ENCODE peak calls at places on chromosomes 3 and 15, in nine cellular contexts. E is endodermal cell, N is stomach, T is left ventricle myocardium inferior, P is body of pancreas, L is transverse colon, K is uterus, A is psoas muscle, H is NT2/D1. J is an unnamed sample. For H3K36me3 and H3K27me3, the result is how much of the 10 kb centered on the place peaks cover.

GRCh38 chr15:28098360-28098765 is 752 bp downstream of the OCA2 start:
- DNase-seq in E (no peak), N (no peak), T (no peak), P (no peak), L (no peak), K (no peak), A (no peak), H (no peak), J (no peak)

GRCh38 chr3:187977659-187978058 is 176.3 kb upstream of the LPP start:
- DNase-seq in E (no peak), N (no peak), T (no peak), P (no peak), L (no peak), K (no peak), A (no peak), H (no peak), J (no peak)

GRCh38 chr15:35458176-35458856 is 87.6 kb downstream of the DPH6 start:
- DNase-seq in E (no peak), N (no peak), T (no peak), P (no peak), L (no peak), K (no peak), A (no peak), H (no peak), J (no peak)

GRCh38 chr3:9826815-9827574 is 16.8 kb downstream of the RPUSD3 start:
- DNase-seq in E (peak), N (no peak), T (no peak), P (peak), L (peak), K (no peak), A (no peak), H (peak), J (peak)

GRCh38 chr3:69306239-69307185 is 79.4 kb downstream of the FRMD4B start:
- DNase-seq in E (peak), N (peak), T (peak), P (peak), L (peak), K (peak), A (peak), H (peak), J (peak)

GRCh38 chr15:90588427-90588826 is 58.7 kb downstream of the CRTC3 start:
- DNase-seq in E (no peak), N (no peak), T (no peak), P (no peak), L (no peak), K (no peak), A (no peak), H (no peak), J (no peak)

GRCh38 chr3:15936347-15936746 is 138.6 kb upstream of the ANKRD28 start:
- DNase-seq in E (no peak), N (no peak), T (no peak), P (no peak), L (no peak), K (no peak), A (no peak), H (no peak), J (no peak)

GRCh38 chr3:141776885-141777284 is 13.7 kb downstream of the GRK7 start:
- DNase-seq in E (no peak), N (no peak), T (no peak), P (no peak), L (no peak), K (no peak), A (no peak), H (no peak), J (no peak)

GRCh38 chr3:99699841-99700240 is 61.4 kb downstream of the COL8A1 start:
- DNase-seq in E (no peak), N (no peak), T (no peak), P (no peak), L (no peak), K (no peak), A (no peak), H (no peak), J (no peak)

GRCh38 chr3:184337315-184337714 is at the start of gene FAM131A:
- DNase-seq in E (no peak), N (no peak), T (peak), P (no peak), L (peak), K (peak), A (peak), H (no peak), J (no peak)

GRCh38 chr15:42324308-42324707 is 35.0 kb upstream of the CAPN3 start:
- DNase-seq in E (no peak), N (no peak), T (no peak), P (no peak), L (no peak), K (no peak), A (no peak), H (no peak), J (no peak)

GRCh38 chr3:66583646-66584045 is 82.8 kb upstream of the LRIG1 start:
- DNase-seq in E (no peak), N (no peak), T (no peak), P (no peak), L (no peak), K (no peak), A (no peak), H (no peak), J (no peak)

GRCh38 chr15:98803228-98804056 is 155.1 kb downstream of the IGF1R start:
- DNase-seq in E (no peak), N (no peak), T (no peak), P (no peak), L (no peak), K (no peak), A (no peak), H (no peak), J (no peak)

GRCh38 chr3:106769045-106769444 is 608.2 kb upstream of the CCDC54 start:
- DNase-seq in E (no peak), N (no peak), T (no peak), P (no peak), L (no peak), K (no peak), A (no peak), H (no peak), J (no peak)

GRCh38 chr3:38542401-38543298 is 46.5 kb downstream of the EXOG start:
- DNase-seq in E (no peak), N (no peak), T (no peak), P (no peak), L (no peak), K (no peak), A (peak), H (no peak), J (no peak)

GRCh38 chr3:31567036-31567435 is 34.3 kb downstream of the STT3B start:
- DNase-seq in E (peak), N (no peak), T (no peak), P (no peak), L (no peak), K (no peak), A (no peak), H (peak), J (peak)

GRCh38 chr3:120198305-120198878 is 86.6 kb downstream of the GPR156 start:
- DNase-seq in E (no peak), N (no peak), T (no peak), P (no peak), L (no peak), K (no peak), A (no peak), H (no peak), J (no peak)

GRCh38 chr3:192223815-192224214 is 503.5 kb downstream of the FGF12 start:
- DNase-seq in E (no peak), N (no peak), T (no peak), P (peak), L (no peak), K (no peak), A (no peak), H (no peak), J (no peak)

GRCh38 chr3:136279092-136279491 is 29.0 kb downstream of the PCCB start:
- DNase-seq in E (no peak), N (no peak), T (no peak), P (no peak), L (no peak), K (no peak), A (no peak), H (no peak), J (no peak)

GRCh38 chr3:144244662-144245061 is 273.0 kb downstream of the DIPK2A start:
- DNase-seq in E (peak), N (no peak), T (no peak), P (no peak), L (no peak), K (no peak), A (no peak), H (no peak), J (no peak)

GRCh38 chr15:65086680-65087111 is 10.2 kb downstream of the KBTBD13 start:
- DNase-seq in E (no peak), N (no peak), T (no peak), P (no peak), L (no peak), K (no peak), A (no peak), H (no peak), J (peak)

GRCh38 chr3:277873-278272 is 81.3 kb downstream of the CHL1 start:
- DNase-seq in E (no peak), N (no peak), T (no peak), P (no peak), L (no peak), K (no peak), A (no peak), H (no peak), J (no peak)

GRCh38 chr3:129555616-129556357 is 12.8 kb downstream of the H1-8 start:
- DNase-seq in E (no peak), N (no peak), T (no peak), P (no peak), L (no peak), K (no peak), A (peak), H (no peak), J (no peak)

GRCh38 chr3:53863127-53863526 is 16.8 kb downstream of the IL17RB start:
- DNase-seq in E (no peak), N (no peak), T (no peak), P (no peak), L (no peak), K (no peak), A (no peak), H (no peak), J (no peak)

GRCh38 chr15:88302373-88302772 is 45.8 kb upstream of the NTRK3 start:
- DNase-seq in E (no peak), N (no peak), T (no peak), P (no peak), L (no peak), K (no peak), A (no peak), H (no peak), J (no peak)

GRCh38 chr15:89860851-89861360 is 32.9 kb downstream of the AP3S2 start:
- DNase-seq in E (no peak), N (no peak), T (no peak), P (no peak), L (no peak), K (no peak), A (no peak), H (no peak), J (no peak)

GRCh38 chr3:141828487-141829284 is 47.8 kb upstream of the ATP1B3 start:
- DNase-seq in E (no peak), N (peak), T (peak), P (peak), L (peak), K (no peak), A (no peak), H (no peak), J (peak)

GRCh38 chr3:128970741-128971048 is 23.2 kb downstream of the CFAP92 start:
- DNase-seq in E (no peak), N (no peak), T (no peak), P (no peak), L (no peak), K (no peak), A (no peak), H (no peak), J (no peak)

GRCh38 chr3:99562990-99563607 is 75.3 kb upstream of the COL8A1 start:
- DNase-seq in E (no peak), N (no peak), T (no peak), P (no peak), L (no peak), K (no peak), A (no peak), H (no peak), J (no peak)

GRCh38 chr15:98937413-98938104 is 70.0 kb downstream of the PGPEP1L start:
- DNase-seq in E (no peak), N (no peak), T (no peak), P (no peak), L (no peak), K (no peak), A (no peak), H (no peak), J (no peak)

GRCh38 chr3:15390460-15390859 is 36.9 kb downstream of the METTL6 start:
- DNase-seq in E (no peak), N (no peak), T (no peak), P (no peak), L (no peak), K (no peak), A (no peak), H (no peak), J (no peak)

GRCh38 chr3:180117381-180118163 is 80.8 kb upstream of the PEX5L start:
- DNase-seq in E (no peak), N (no peak), T (no peak), P (no peak), L (no peak), K (no peak), A (no peak), H (no peak), J (no peak)

GRCh38 chr3:166425900-166426611 is 588.8 kb upstream of the BCHE start:
- DNase-seq in E (peak), N (no peak), T (no peak), P (no peak), L (no peak), K (no peak), A (no peak), H (peak), J (peak)

GRCh38 chr3:86815880-86816279 is 175.1 kb downstream of the VGLL3 start:
- DNase-seq in E (no peak), N (no peak), T (no peak), P (no peak), L (no peak), K (no peak), A (no peak), H (no peak), J (no peak)

GRCh38 chr15:57752840-57753239 is 46.3 kb downstream of the POLR2M start:
- DNase-seq in E (no peak), N (no peak), T (no peak), P (no peak), L (no peak), K (no peak), A (no peak), H (no peak), J (no peak)

GRCh38 chr15:38079236-38079635 is 144.8 kb downstream of the TMCO5A start:
- DNase-seq in E (no peak), N (no peak), T (no peak), P (no peak), L (no peak), K (no peak), A (no peak), H (no peak), J (no peak)

GRCh38 chr15:78763796-78764241 is 47.4 kb downstream of the ADAMTS7 start:
- DNase-seq in E (no peak), N (no peak), T (no peak), P (no peak), L (no peak), K (peak), A (peak), H (no peak), J (no peak)

GRCh38 chr15:78440375-78441373 is 2.7 kb downstream of the IREB2 start:
- DNase-seq in E (no peak), N (no peak), T (no peak), P (no peak), L (no peak), K (no peak), A (no peak), H (no peak), J (no peak)

GRCh38 chr3:131007782-131008181 is 18.8 kb downstream of the ASTE1 start:
- DNase-seq in E (no peak), N (no peak), T (no peak), P (no peak), L (no peak), K (no peak), A (no peak), H (no peak), J (no peak)

GRCh38 chr3:131007256-131007655 is 19.4 kb downstream of the ASTE1 start:
- DNase-seq in E (no peak), N (no peak), T (no peak), P (no peak), L (no peak), K (no peak), A (no peak), H (no peak), J (no peak)

GRCh38 chr3:131009698-131010097 is 16.9 kb downstream of the ASTE1 start:
- DNase-seq in E (no peak), N (no peak), T (no peak), P (no peak), L (no peak), K (no peak), A (no peak), H (no peak), J (no peak)

GRCh38 chr3:131004603-131005002 is 22.0 kb downstream of the ASTE1 start:
- DNase-seq in E (no peak), N (no peak), T (no peak), P (no peak), L (no peak), K (no peak), A (no peak), H (no peak), J (no peak)

DNA sequence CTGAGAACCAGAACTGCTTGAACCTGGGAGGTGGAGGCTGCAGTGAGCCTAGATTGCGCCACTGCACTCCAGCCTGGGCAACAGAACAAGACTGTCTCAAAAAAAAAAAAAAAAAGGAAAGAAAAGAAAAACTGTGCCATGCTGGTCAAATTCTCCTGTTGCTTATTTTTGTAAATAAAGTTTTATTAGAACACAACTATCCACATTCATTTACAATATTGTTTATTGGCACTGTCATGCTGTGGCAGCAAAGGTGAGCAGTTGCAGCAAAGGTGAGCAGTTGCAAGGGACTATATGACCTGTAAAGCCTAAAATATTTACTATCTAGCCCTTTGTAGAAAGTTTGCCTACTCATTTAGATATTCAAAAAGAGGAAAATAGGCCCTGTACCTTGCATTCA is 18.3 kb downstream of the ASTE1 start:
- DNase-seq in E (no peak), N (no peak), T (no peak), P (no peak), L (no peak), K (no peak), A (no peak), H (no peak), J (no peak)
- H3K36me3 ChIP-seq in E (half or more), N (half or more), T (half or more), P (under half), L (under half), K (under half), A (under half), H (under half), J (under half)

GRCh38 chr15:100918690-100919480 is at the start of gene LRRK1:
- DNase-seq in E (peak), N (no peak), T (peak), P (peak), L (peak), K (peak), A (peak), H (no peak), J (peak)

GRCh38 chr15:100923076-100923475 is 3.9 kb downstream of the LRRK1 start:
- DNase-seq in E (no peak), N (no peak), T (no peak), P (no peak), L (no peak), K (no peak), A (no peak), H (no peak), J (no peak)

GRCh38 chr15:100919481-100920405 is 586 bp downstream of the LRRK1 start:
- DNase-seq in E (peak), N (no peak), T (no peak), P (peak), L (peak), K (peak), A (no peak), H (no peak), J (peak)

GRCh38 chr15:100922192-100923040 is 3.3 kb downstream of the LRRK1 start:
- DNase-seq in E (no peak), N (no peak), T (no peak), P (no peak), L (no peak), K (no peak), A (no peak), H (no peak), J (no peak)

DNA sequence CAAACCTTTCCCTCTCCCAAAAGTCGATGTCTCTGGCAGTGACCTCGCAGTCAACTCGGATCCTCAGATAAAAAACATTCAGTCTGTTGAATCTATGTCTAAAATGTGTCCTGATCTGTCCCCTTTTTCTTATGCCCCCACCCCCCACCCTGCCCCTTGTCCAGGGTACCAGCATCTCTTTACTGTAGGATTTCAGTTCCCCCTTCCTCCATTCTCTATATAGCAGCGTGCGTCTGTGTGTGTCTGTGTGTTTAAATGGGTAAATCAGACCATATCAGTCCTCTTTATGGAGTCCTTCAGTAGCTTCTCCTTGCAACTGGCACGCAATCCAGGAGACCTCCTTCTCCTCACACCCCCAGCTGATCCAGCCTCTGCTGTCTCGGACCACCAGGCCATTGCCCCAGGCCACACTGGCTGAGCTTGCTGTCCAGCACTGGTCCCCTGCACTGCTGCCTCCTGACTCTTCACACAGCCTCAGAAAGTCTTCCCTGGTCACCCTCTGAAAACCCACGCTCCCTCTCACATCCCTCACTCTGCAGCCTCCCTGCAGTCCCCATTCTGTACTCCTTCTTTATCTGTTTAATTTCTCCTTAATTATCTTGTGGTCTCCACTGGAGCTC is 1.5 kb downstream of the LRRK1 start:
- DNase-seq in E (no peak), N (no peak), T (no peak), P (no peak), L (no peak), K (no peak), A (no peak), H (no peak), J (no peak)
- H3K4me3 ChIP-seq in E (no peak), N (no peak), T (peak), P (no peak), L (peak), K (no peak), A (peak), H (no peak), J (no peak)

GRCh38 chr3:55481918-55482495 is 5.1 kb downstream of the WNT5A start:
- DNase-seq in E (peak), N (no peak), T (no peak), P (no peak), L (no peak), K (peak), A (peak), H (no peak), J (peak)
- H3K27me3 ChIP-seq in E (half or more), N (half or more), T (half or more), P (under half), L (half or more), K (under half), A (under half), H (under half), J (half or more)

DNA sequence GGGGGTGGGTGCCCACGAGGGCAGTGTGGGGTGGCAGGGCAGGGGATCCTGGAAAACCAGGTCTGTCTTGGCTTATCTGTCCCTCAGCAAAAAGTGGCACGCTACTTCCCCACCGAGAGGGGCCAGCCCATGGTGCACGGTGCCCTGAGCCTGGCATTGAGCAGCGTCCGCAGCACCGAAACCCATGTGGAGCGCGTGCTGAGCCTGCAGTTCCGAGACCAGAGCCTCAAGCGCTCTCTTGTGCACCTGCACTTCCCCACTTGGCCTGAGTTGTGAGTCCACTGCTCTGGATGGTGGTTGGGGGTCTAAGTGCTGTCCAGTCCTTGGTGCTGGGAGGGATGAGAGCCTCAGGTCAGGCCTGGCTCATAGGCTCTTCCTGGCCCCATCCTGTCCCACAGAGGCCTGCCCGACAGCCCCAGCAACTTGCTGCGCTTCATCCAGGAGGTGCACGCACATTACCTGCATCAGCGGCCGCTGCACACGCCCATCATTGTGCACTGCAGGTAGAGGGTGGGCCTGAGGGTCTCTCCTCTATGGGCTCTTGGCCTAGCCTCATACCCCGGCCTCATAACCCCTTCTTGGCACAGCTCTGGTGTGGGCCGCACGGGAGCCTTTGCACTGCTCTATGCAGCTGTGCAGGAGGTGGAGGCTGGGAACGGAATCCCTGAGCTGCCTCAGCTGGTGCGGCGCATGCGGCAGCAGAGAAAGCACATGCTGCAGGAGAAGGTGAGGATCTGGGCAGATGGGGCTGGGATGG is 31.1 kb downstream of the PTPN23 start:
- DNase-seq in E (no peak), N (no peak), T (no peak), P (no peak), L (no peak), K (no peak), A (no peak), H (no peak), J (peak)
- H3K36me3 ChIP-seq in E (half or more), N (half or more), T (half or more), P (under half), L (under half), K (under half), A (under half), H (half or more), J (under half)

J was measured in H7.